ENCODE peak calls at places on chromosome 1, in ten cellular contexts. H is choroid plexus epithelial cell, E is heart left ventricle, F is fibroblast of lung, T is lung, G is IMR-90, P is fibroblast of pulmonary artery, L is esophagus muscularis mucosa, X is PC-9, D is upper lobe of right lung. N is an unnamed sample.

GRCh38 chr1:81231729-81232038 is 569.0 kb upstream of the ADGRL2 start:
- DNase-seq in F (no peak), D (no peak), L (no peak), G (peak; percentile 11), P (no peak), T (no peak), X (no peak), H (no peak), E (no peak), N (peak; percentile 5)

GRCh38 chr1:7539772-7540175 is 231.3 kb upstream of the VAMP3 start:
- DNase-seq in H (peak; percentile 52), P (no peak), G (peak; percentile 40), F (no peak), D (peak; percentile 82), L (no peak), T (peak; percentile 62), E (no peak), X (peak; percentile 65), N (peak; percentile 15)

GRCh38 chr1:242454262-242455051 is 70.0 kb downstream of the PLD5 start:
- DNase-seq in T (no peak), H (peak; percentile 60), P (peak; percentile 47), G (peak; percentile 7), L (peak; percentile 50), E (no peak), F (peak; percentile 47), D (no peak), X (no peak), N (peak; percentile 43)

GRCh38 chr1:40665335-40666171 is at the start of gene RIMS3:
- DNase-seq in T (peak; percentile 80), H (peak; percentile 42), L (no peak), P (peak; percentile 40), E (peak; percentile 76), F (peak; percentile 34), D (peak; percentile 91), X (peak; percentile 92), G (peak; percentile 8), N (peak; percentile 28)

GRCh38 chr1:88998716-88999115 is 6.3 kb upstream of the KYAT3 start:
- DNase-seq in T (no peak), X (no peak), F (peak; percentile 77), G (peak; percentile 69), E (no peak), H (peak; percentile 81), P (peak; percentile 83), L (no peak), D (no peak), N (peak; percentile 77)

GRCh38 chr1:161994153-161994814 is 29.4 kb downstream of the OLFML2B start:
- DNase-seq in E (no peak), P (peak; percentile 56), L (no peak), D (peak; percentile 63), T (no peak), X (no peak), G (peak; percentile 49), H (no peak), F (peak; percentile 55), N (peak; percentile 47)

GRCh38 chr1:13965770-13966398 is 265.9 kb downstream of the PRDM2 start:
- DNase-seq in H (peak; percentile 85), D (no peak), F (peak; percentile 59), X (peak; percentile 13), L (no peak), G (peak; percentile 26), E (peak; percentile 29), T (peak; percentile 44), P (peak; percentile 64), N (peak; percentile 48)

GRCh38 chr1:24796524-24796923 is 51.3 kb downstream of the CLIC4 start:
- DNase-seq in L (no peak), D (no peak), G (no peak), T (no peak), E (no peak), P (no peak), X (no peak), H (no peak), F (no peak), N (no peak)

GRCh38 chr1:195954848-195955247 is 653.4 kb downstream of the KCNT2 start:
- DNase-seq in X (no peak), G (no peak), T (no peak), D (no peak), P (no peak), E (peak; percentile 46), L (no peak), H (no peak), F (peak; percentile 9), N (no peak)

GRCh38 chr1:81582467-81582986 is 218.2 kb upstream of the ADGRL2 start:
- DNase-seq in X (no peak), F (peak; percentile 47), D (no peak), P (peak; percentile 8), E (no peak), H (peak; percentile 32), G (peak; percentile 30), T (no peak), L (no peak), N (no peak)

GRCh38 chr1:28796321-28797213 is 15.4 kb upstream of the OPRD1 start:
- DNase-seq in T (no peak), D (no peak), E (no peak), G (no peak), F (no peak), P (no peak), H (no peak), L (no peak), X (no peak), N (no peak)

GRCh38 chr1:173887627-173888026 is 19.4 kb downstream of the ZBTB37 start:
- DNase-seq in X (no peak), L (no peak), E (no peak), H (no peak), F (no peak), P (no peak), G (no peak), D (no peak), T (no peak), N (no peak)

DNA sequence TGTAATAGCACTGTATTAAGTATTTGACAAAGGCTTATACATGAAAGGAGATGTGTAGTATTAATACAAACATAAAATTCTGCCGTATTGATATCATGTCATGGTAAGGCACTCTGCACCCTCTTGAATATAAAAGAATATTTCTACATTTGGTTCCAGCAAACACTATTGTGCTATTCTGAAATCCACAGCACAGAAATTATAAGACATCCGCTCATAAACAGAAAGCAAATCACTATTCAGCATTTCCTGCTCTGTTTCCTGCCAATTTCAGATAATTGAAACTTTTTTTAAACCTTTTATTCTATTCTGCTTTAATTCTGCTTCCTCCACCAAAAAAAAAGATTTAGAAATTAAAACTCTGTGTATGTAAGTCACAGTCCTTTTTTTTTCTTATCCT is 39.6 kb upstream of the PLEKHO1 start:
- DNase-seq in P (no peak), H (no peak), G (no peak), F (no peak), D (no peak), L (no peak), E (no peak), X (no peak), T (no peak), N (no peak)
- H3K4me3 ChIP-seq in P (no peak overlapping the region), H (no peak overlapping the region), G (no peak overlapping the region), F (no peak overlapping the region), D (no peak overlapping the region), L (no peak overlapping the region), E (no peak overlapping the region), X (no peak overlapping the region), T (no peak overlapping the region), N (no peak overlapping the region)

GRCh38 chr1:84352298-84353106 is 45.8 kb upstream of the DNASE2B start:
- DNase-seq in L (no peak), F (no peak), H (no peak), T (no peak), D (no peak), E (no peak), P (no peak), G (peak; percentile 57), X (no peak), N (peak; percentile 44)
- TF ChIP-seq CTCF in L (no peak), F (no peak), H (no peak), T (no peak), D (no peak), E (no peak), P (no peak), G (no peak), X (no peak), N (no peak)

GRCh38 chr1:23403735-23404486 is 20.6 kb downstream of the TCEA3 start:
- DNase-seq in F (peak; percentile 94), H (peak; percentile 94), X (peak; percentile 96), D (peak; percentile 92), G (peak; percentile 89), T (peak; percentile 89), P (peak; percentile 95), E (peak; percentile 86), L (peak; percentile 97), N (peak; percentile 94)
- H3K4me3 ChIP-seq in F (no peak overlapping the region), H (peak overlapping the region; percentile 14), X (peak overlapping the region; percentile 25), D (no peak overlapping the region), G (no peak overlapping the region), T (no peak overlapping the region), P (no peak overlapping the region), E (peak overlapping the region; percentile 2), L (peak overlapping the region; percentile 27), N (no peak overlapping the region)

GRCh38 chr1:109963864-109964263 is 20.7 kb upstream of the AHCYL1 start:
- DNase-seq in X (no peak), D (no peak), G (no peak), F (peak; percentile 42), T (no peak), E (no peak), L (no peak), P (peak; percentile 55), H (peak; percentile 52), N (peak; percentile 61)

GRCh38 chr1:109960745-109961094 is 23.8 kb upstream of the AHCYL1 start:
- DNase-seq in T (no peak), L (no peak), D (no peak), F (no peak), H (no peak), P (no peak), G (no peak), X (no peak), E (no peak), N (no peak)

GRCh38 chr1:109959632-109959973 is 25.0 kb upstream of the AHCYL1 start:
- DNase-seq in G (no peak), F (no peak), D (no peak), P (no peak), H (no peak), L (no peak), T (no peak), E (no peak), X (no peak), N (no peak)

GRCh38 chr1:109954180-109954579 is 30.4 kb upstream of the AHCYL1 start:
- DNase-seq in L (no peak), H (no peak), P (no peak), D (no peak), E (peak; percentile 57), X (no peak), G (no peak), F (no peak), T (no peak), N (no peak)

DNA sequence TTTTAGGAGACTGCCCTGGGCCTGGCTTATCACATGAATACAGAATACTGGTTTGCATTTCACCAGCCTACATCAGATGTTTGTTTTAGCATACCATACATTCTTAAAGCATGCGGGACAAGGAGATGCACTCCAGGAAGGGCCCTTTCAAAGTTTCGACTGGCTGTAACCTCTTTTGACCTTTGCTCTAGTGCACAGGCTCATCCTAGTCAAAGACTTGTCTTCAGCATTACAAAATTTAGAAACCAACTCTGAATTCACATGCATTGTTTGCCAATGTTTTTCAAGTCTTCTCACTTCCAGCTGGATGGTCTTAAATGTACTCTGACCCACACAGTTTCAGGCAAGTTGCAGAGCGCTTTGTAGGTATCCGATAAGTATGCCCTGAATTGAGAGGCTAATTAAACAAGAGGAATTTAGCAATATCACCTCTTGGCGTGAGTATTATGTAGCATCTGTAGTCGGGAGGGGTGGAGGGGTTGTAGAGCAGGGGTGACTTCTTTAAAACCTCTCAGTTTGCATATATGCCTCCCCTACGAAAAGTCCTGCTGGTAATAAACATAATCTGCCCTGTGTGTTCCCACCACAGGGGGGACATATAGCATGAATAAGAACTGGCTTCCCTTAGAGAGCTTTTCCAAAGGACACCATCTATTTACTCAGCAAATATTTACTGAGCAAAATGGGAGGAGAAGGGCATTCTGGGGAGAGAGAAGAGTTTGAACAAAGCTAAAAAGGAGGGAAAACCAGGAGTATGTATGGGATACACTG is 24.4 kb upstream of the AHCYL1 start:
- DNase-seq in E (no peak), T (no peak), F (peak; percentile 80), X (peak; percentile 59), P (peak; percentile 74), D (no peak), G (peak; percentile 78), L (no peak), H (peak; percentile 94), N (peak; percentile 80)
- TF ChIP-seq CTCF in E (no peak), T (no peak), F (no peak), X (peak; percentile 58), P (no peak), D (no peak), G (no peak), L (no peak), H (peak; percentile 34), N (no peak)

N was measured in astrocyte of the spinal cord.